ENCODE peak calls at places on chromosomes 2 and 18, in five cellular contexts. One of them, this sample, is unnamed.

GRCh38 chr2:172300851-172301250 is 126.5 kb upstream of the ITGA6 start:
- DNase-seq in IMR-90: no peak
- DNase-seq in mesenchymal stem cell: no peak
- DNase-seq in mesendoderm: no peak
- DNase-seq in trophoblast cell: peak; percentile 89
- DNase-seq in this sample: no peak

GRCh38 chr18:652131-652530 is 5.3 kb upstream of the TYMS start:
- DNase-seq in IMR-90: no peak
- DNase-seq in mesenchymal stem cell: no peak
- DNase-seq in mesendoderm: no peak
- DNase-seq in trophoblast cell: no peak
- DNase-seq in this sample: no peak

GRCh38 chr18:28657836-28658410 is 481.0 kb upstream of the CDH2 start:
- DNase-seq in IMR-90: no peak
- DNase-seq in mesenchymal stem cell: peak; percentile 11
- DNase-seq in mesendoderm: no peak
- DNase-seq in trophoblast cell: no peak
- DNase-seq in this sample: no peak

GRCh38 chr2:74945783-74946165 is 12.7 kb upstream of the POLE4 start:
- DNase-seq in IMR-90: peak; percentile 54
- DNase-seq in mesenchymal stem cell: no peak
- DNase-seq in mesendoderm: no peak
- DNase-seq in trophoblast cell: no peak
- DNase-seq in this sample: no peak

GRCh38 chr2:238105506-238106338 is 5.6 kb downstream of the ESPNL start:
- DNase-seq in IMR-90: no peak
- DNase-seq in mesenchymal stem cell: no peak
- DNase-seq in mesendoderm: no peak
- DNase-seq in trophoblast cell: no peak
- DNase-seq in this sample: no peak

GRCh38 chr18:6270791-6271216 is 143.9 kb downstream of the L3MBTL4 start:
- DNase-seq in IMR-90: no peak
- DNase-seq in mesenchymal stem cell: no peak
- DNase-seq in mesendoderm: no peak
- DNase-seq in trophoblast cell: no peak
- DNase-seq in this sample: no peak

GRCh38 chr2:217937446-217937845 is 65.3 kb downstream of the TNS1 start:
- DNase-seq in IMR-90: no peak
- DNase-seq in mesenchymal stem cell: no peak
- DNase-seq in mesendoderm: no peak
- DNase-seq in trophoblast cell: no peak
- DNase-seq in this sample: no peak

GRCh38 chr2:11861044-11861443 is 114.6 kb downstream of the LPIN1 start:
- DNase-seq in IMR-90: no peak
- DNase-seq in mesenchymal stem cell: no peak
- DNase-seq in mesendoderm: no peak
- DNase-seq in trophoblast cell: no peak
- DNase-seq in this sample: no peak

GRCh38 chr2:204604061-204604460 is 58.8 kb downstream of the PARD3B start:
- DNase-seq in IMR-90: peak; percentile 31
- DNase-seq in mesenchymal stem cell: peak; percentile 14
- DNase-seq in mesendoderm: no peak
- DNase-seq in trophoblast cell: no peak
- DNase-seq in this sample: no peak

GRCh38 chr2:97718051-97718882 is 4.9 kb downstream of the ZAP70 start:
- DNase-seq in IMR-90: no peak
- DNase-seq in mesenchymal stem cell: no peak
- DNase-seq in mesendoderm: no peak
- DNase-seq in trophoblast cell: no peak
- DNase-seq in this sample: no peak

GRCh38 chr2:26144031-26144430 is 28.9 kb upstream of the GAREM2 start:
- DNase-seq in IMR-90: no peak
- DNase-seq in mesenchymal stem cell: no peak
- DNase-seq in mesendoderm: peak; percentile 16
- DNase-seq in trophoblast cell: no peak
- DNase-seq in this sample: no peak

GRCh38 chr2:75466708-75467311 is 93.9 kb downstream of the EVA1A start:
- DNase-seq in IMR-90: peak; percentile 15
- DNase-seq in mesenchymal stem cell: peak; percentile 36
- DNase-seq in mesendoderm: peak; percentile 80
- DNase-seq in trophoblast cell: peak; percentile 24
- DNase-seq in this sample: peak; percentile 29

GRCh38 chr2:74816540-74817331 is 17.2 kb upstream of the HK2 start:
- DNase-seq in IMR-90: no peak
- DNase-seq in mesenchymal stem cell: no peak
- DNase-seq in mesendoderm: peak; percentile 82
- DNase-seq in trophoblast cell: no peak
- DNase-seq in this sample: no peak

GRCh38 chr2:128774320-128775063 is 455.8 kb upstream of the HS6ST1 start:
- DNase-seq in IMR-90: no peak
- DNase-seq in mesenchymal stem cell: no peak
- DNase-seq in mesendoderm: no peak
- DNase-seq in trophoblast cell: no peak
- DNase-seq in this sample: no peak

GRCh38 chr2:211361383-211361782 is 805.0 kb downstream of the CPS1 start:
- DNase-seq in IMR-90: no peak
- DNase-seq in mesenchymal stem cell: no peak
- DNase-seq in mesendoderm: no peak
- DNase-seq in trophoblast cell: no peak
- DNase-seq in this sample: no peak
- H2BK120ac ChIP-seq in IMR-90: no peak overlapping the region
- H2BK120ac ChIP-seq in mesenchymal stem cell: no peak overlapping the region
- H2BK120ac ChIP-seq in mesendoderm: no peak overlapping the region
- H2BK120ac ChIP-seq in trophoblast cell: no peak overlapping the region
- H2BK120ac ChIP-seq in this sample: no peak overlapping the region

GRCh38 chr2:120761164-120761861 is 25.6 kb downstream of the GLI2 start:
- DNase-seq in IMR-90: no peak
- DNase-seq in mesenchymal stem cell: no peak
- DNase-seq in mesendoderm: no peak
- DNase-seq in trophoblast cell: no peak
- DNase-seq in this sample: no peak
- H2BK5ac ChIP-seq in IMR-90: peak overlapping the region; percentile 52
- H2BK5ac ChIP-seq in mesenchymal stem cell: no peak overlapping the region
- H2BK5ac ChIP-seq in mesendoderm: no peak overlapping the region
- H2BK5ac ChIP-seq in trophoblast cell: no peak overlapping the region
- H2BK5ac ChIP-seq in this sample: no peak overlapping the region

DNA sequence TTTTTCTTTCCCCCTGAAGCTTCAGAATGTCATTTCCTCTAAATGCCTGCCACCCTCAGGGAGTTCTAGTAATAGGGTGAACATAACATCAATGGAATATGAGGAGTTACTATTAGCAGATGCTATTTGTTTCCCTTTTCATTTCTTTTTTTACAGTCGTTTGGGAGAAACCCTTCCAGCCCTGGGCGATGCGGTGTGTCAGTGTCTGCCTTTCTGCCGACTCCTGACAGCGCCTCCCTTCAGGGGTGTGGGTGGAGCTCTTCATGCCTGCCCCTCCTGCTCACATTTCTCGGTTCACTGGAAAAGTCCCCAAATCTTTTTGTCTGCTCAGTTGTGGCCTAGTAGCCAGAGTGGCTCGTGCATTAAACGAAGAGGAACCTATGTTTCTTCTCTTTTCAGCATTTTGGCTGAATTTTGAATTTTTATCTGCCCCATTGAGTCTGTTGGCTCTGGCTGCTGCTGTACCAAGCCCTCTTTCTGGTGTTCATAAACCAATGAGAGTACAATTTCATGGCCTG is 72.3 kb downstream of the FMNL2 start:
- DNase-seq in IMR-90: peak; percentile 54
- DNase-seq in mesenchymal stem cell: peak; percentile 76
- DNase-seq in mesendoderm: peak; percentile 86
- DNase-seq in trophoblast cell: peak; percentile 46
- DNase-seq in this sample: peak; percentile 54
- H3K4me3 ChIP-seq in IMR-90: peak overlapping the region; percentile 30
- H3K4me3 ChIP-seq in mesenchymal stem cell: peak overlapping the region; percentile 59
- H3K4me3 ChIP-seq in mesendoderm: no peak overlapping the region
- H3K4me3 ChIP-seq in trophoblast cell: no peak overlapping the region
- H3K4me3 ChIP-seq in this sample: no peak overlapping the region

DNA sequence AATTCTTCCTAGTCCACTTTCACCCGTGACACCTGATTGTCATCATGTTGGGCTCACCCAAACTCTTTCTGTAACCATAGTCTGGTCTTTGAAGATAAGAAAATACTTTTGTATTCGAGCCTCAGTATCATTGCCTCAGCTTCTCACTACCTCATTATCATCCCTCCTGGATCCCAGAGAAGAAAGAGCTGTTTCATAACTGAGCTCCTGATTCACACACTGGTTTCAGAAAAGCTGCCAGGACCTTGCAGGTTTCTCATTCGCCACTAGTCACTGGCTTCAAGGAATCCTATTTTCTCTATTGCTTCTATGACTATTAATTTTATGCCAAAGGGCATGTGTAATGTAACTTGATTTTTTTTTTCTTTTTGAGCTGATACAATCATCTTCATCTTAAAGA is 2.9 kb upstream of the CRIM1 start:
- DNase-seq in IMR-90: peak; percentile 83
- DNase-seq in mesenchymal stem cell: peak; percentile 69
- DNase-seq in mesendoderm: peak; percentile 73
- DNase-seq in trophoblast cell: peak; percentile 59
- DNase-seq in this sample: no peak
- H2BK120ac ChIP-seq in IMR-90: peak overlapping the region; percentile 51
- H2BK120ac ChIP-seq in mesenchymal stem cell: no peak overlapping the region
- H2BK120ac ChIP-seq in mesendoderm: no peak overlapping the region
- H2BK120ac ChIP-seq in trophoblast cell: no peak overlapping the region
- H2BK120ac ChIP-seq in this sample: no peak overlapping the region

DNA sequence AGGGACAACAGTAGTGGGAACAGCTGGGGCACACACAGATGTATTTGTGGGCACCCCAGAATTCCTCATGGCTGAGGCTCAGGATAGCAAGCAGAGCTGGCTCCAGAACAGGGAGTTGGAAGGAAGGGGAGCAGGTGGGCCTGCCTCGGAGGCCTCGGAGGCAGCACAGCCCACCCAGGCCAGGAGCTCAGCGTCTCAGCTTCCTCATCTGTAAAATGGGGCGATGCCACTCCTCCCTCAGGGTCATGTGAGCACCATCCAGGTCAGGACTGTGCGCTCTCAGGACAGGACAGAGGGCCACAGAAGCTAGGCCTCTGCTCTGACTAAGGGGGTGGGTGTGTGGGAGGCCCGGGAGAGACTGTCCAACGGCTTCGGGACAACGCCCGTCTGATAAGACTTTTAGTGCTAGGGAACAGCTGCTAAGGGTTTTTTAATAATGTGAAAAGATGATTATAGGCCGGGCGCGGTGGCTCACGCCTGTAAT is 106.2 kb downstream of the HDAC4 start:
- DNase-seq in IMR-90: no peak
- DNase-seq in mesenchymal stem cell: no peak
- DNase-seq in mesendoderm: no peak
- DNase-seq in trophoblast cell: no peak
- DNase-seq in this sample: no peak
- H2BK5ac ChIP-seq in IMR-90: no peak overlapping the region
- H2BK5ac ChIP-seq in mesenchymal stem cell: no peak overlapping the region
- H2BK5ac ChIP-seq in mesendoderm: no peak overlapping the region
- H2BK5ac ChIP-seq in trophoblast cell: no peak overlapping the region
- H2BK5ac ChIP-seq in this sample: no peak overlapping the region

GRCh38 chr2:145010635-145011034 is 490.7 kb upstream of the ZEB2 start:
- DNase-seq in IMR-90: no peak
- DNase-seq in mesenchymal stem cell: no peak
- DNase-seq in mesendoderm: no peak
- DNase-seq in trophoblast cell: no peak
- DNase-seq in this sample: no peak
- H3K4me3 ChIP-seq in IMR-90: no peak overlapping the region
- H3K4me3 ChIP-seq in mesenchymal stem cell: no peak overlapping the region
- H3K4me3 ChIP-seq in mesendoderm: no peak overlapping the region
- H3K4me3 ChIP-seq in trophoblast cell: no peak overlapping the region
- H3K4me3 ChIP-seq in this sample: no peak overlapping the region

DNA sequence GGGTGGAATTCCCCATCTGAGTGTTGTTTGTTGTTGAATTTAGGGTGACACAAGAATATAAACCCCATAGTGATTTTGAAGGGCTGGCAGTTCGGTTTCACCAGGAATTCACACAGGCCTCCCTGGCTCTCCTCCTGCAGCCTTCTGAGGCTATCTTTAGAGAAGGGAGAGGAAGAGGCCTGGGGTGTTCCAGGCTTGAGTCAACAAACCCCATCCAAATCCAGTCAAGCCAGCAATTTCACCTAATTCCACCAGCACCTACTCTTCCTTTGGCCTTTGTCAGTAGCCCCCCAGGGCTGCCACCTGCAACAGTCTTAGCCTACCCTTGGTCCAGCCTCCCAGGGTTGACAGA is 32.0 kb downstream of the MARCHF4 start:
- DNase-seq in IMR-90: no peak
- DNase-seq in mesenchymal stem cell: no peak
- DNase-seq in mesendoderm: no peak
- DNase-seq in trophoblast cell: no peak
- DNase-seq in this sample: no peak
- H2BK120ac ChIP-seq in IMR-90: peak overlapping the region; percentile 93
- H2BK120ac ChIP-seq in mesenchymal stem cell: no peak overlapping the region
- H2BK120ac ChIP-seq in mesendoderm: no peak overlapping the region
- H2BK120ac ChIP-seq in trophoblast cell: no peak overlapping the region
- H2BK120ac ChIP-seq in this sample: peak overlapping the region; percentile 81

DNA sequence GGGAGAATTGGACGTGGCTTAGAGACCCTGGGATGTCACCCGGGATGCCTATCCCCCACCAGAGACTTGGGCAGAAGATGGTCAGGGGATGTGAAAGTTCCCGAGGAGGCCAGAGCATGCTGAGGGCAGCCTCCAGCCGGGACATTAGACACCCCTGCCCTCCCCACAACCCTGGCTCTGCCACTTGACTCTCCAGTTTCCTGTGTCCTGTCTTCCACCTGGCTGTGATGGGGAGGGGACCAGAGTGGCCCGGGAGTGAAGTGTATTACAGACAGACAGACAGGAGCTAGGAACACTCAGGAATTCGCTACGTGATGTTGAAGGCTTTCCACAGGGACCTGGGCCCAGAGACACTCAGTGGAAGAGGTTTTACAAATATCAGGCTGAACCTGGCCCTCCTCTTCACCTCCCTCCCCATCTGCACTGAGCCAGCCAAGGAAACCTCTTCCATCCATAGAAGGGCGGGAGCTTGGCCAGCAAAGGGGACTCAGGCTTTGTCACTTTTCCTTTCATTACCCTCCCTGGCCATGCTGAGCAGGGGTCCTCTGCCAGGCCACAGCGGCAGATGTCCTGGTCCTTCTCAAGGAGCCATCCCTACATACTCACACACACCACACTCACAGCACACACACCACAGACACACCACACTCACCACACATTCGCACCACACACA is 60.7 kb downstream of the SDC1 start:
- DNase-seq in IMR-90: no peak
- DNase-seq in mesenchymal stem cell: peak; percentile 37
- DNase-seq in mesendoderm: peak; percentile 69
- DNase-seq in trophoblast cell: no peak
- DNase-seq in this sample: no peak
- H2BK5ac ChIP-seq in IMR-90: peak overlapping the region; percentile 98
- H2BK5ac ChIP-seq in mesenchymal stem cell: no peak overlapping the region
- H2BK5ac ChIP-seq in mesendoderm: no peak overlapping the region
- H2BK5ac ChIP-seq in trophoblast cell: no peak overlapping the region
- H2BK5ac ChIP-seq in this sample: no peak overlapping the region

This sample was measured in neuronal stem cell.